ENCODE peak calls at places on chromosomes 3 and 15, in four cellular contexts. E, J, M and I are unnamed samples.
A peak's percentile ranks its signal among the peaks of the same experiment; 100 is the strongest.

GRCh38 chr15:96353378-96353930 is 23.0 kb downstream of the NR2F2 start:
- DNase-seq in E (no peak), J (no peak), M (peak; percentile 27), I (no peak)

GRCh38 chr3:45976191-45977091 is 19.2 kb downstream of the FYCO1 start:
- DNase-seq in E (no peak), J (no peak), M (no peak), I (no peak)

GRCh38 chr15:80095511-80095910 is 36.0 kb downstream of the ZFAND6 start:
- DNase-seq in E (no peak), J (no peak), M (no peak), I (no peak)

GRCh38 chr3:106206613-106207012 is 337.8 kb upstream of the CBLB start:
- DNase-seq in E (no peak), J (no peak), M (no peak), I (no peak)

GRCh38 chr15:60649845-60650548 is 171.1 kb upstream of the ICE2 start:
- DNase-seq in E (peak; percentile 71), J (no peak), M (no peak), I (peak; percentile 17)

GRCh38 chr15:51600114-51600513 is 22.5 kb downstream of the DMXL2 start:
- DNase-seq in E (no peak), J (peak; percentile 44), M (no peak), I (no peak)

GRCh38 chr15:91908401-91908800 is 54.9 kb downstream of the SLCO3A1 start:
- DNase-seq in E (no peak), J (no peak), M (no peak), I (peak; percentile 10)

GRCh38 chr3:69079269-69080159 is 651 bp downstream of the UBA3 start:
- DNase-seq in E (peak; percentile 44), J (peak; percentile 34), M (peak; percentile 33), I (peak; percentile 22)

GRCh38 chr3:50503504-50503903 is at the start of gene CACNA2D2:
- DNase-seq in E (peak; percentile 73), J (peak; percentile 40), M (peak; percentile 71), I (no peak)

GRCh38 chr3:18648868-18649450 is 223.8 kb upstream of the SATB1 start:
- DNase-seq in E (no peak), J (no peak), M (no peak), I (no peak)

GRCh38 chr15:83057660-83058376 is 9.2 kb downstream of the BTBD1 start:
- DNase-seq in E (no peak), J (no peak), M (no peak), I (no peak)

GRCh38 chr3:195258449-195259145 is 12.4 kb downstream of the XXYLT1 start:
- DNase-seq in E (no peak), J (no peak), M (no peak), I (peak; percentile 16)

DNA sequence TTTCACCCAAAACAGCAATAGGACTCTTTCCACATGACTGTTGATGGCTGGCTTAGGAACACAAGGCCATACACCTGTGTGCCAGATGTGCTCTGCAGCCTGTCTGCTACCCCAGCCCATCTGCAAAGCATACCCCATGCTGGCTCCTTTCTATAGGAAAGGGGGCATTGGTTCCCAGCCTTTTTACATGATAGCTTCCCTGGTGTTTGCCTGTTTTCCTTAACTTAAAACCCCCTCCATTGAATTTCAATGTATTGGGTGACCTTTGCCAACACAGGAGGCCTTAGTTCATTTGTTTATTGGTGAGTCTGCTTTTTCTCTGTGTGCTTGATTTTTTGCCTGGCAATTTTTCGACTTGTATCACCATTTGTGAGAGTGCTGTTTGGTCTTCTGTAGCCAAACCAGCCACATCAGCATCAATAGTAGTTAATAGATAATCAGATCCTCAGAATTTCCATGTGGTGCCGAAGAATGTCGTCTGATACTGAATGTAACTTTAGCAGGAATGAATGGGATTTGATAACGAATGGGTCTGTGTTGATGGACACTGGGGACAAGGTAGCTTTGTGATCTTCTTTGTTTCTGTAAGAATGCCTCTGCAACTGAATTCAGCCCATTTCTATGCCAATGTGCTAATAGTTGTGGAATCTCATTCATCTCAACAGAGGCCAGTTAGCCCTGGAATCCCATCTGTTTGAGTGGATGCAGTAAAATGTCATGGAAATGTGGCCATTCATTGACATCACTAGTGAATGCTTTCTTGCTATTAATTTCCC is 272.2 kb upstream of the RARB start:
- DNase-seq in E (peak; percentile 93), J (no peak), M (peak; percentile 86), I (peak; percentile 45)
- H2BK5ac ChIP-seq in E (no peak overlapping the region), J (peak overlapping the region; percentile 81), M (peak overlapping the region; percentile 55), I (peak overlapping the region; percentile 35)

GRCh38 chr15:84685304-84685703 is 27.3 kb upstream of the NMB start:
- DNase-seq in E (no peak), J (peak; percentile 44), M (no peak), I (peak; percentile 91)
- H3K4me2 ChIP-seq in E (no peak overlapping the region), J (no peak overlapping the region), M (no peak overlapping the region), I (no peak overlapping the region)

DNA sequence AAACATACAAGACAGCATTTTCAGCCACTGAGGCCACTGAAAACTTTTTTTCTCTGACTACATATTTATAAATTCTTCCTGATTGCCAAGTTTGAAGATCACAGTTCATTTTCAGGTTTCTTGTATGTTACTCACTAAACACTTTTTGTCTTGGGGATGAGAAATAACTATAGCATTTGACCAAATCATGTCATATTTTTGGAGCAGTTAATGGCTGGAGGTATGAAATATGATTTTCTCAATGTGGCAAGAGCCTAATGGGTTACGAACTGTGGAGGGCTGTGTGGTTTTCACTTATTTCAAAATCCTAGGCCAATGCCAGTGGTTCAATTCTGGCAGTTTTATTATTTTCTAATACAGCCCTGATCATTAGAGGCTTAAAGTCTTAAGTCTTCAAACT is 64.4 kb downstream of the USP13 start:
- DNase-seq in E (no peak), J (no peak), M (no peak), I (no peak)
- H2BK5ac ChIP-seq in E (no peak overlapping the region), J (no peak overlapping the region), M (no peak overlapping the region), I (peak overlapping the region; percentile 10)

GRCh38 chr15:74259324-74259712 is 23.2 kb downstream of the CCDC33 start:
- DNase-seq in E (no peak), J (no peak), M (no peak), I (no peak)
- H3K4me2 ChIP-seq in E (no peak overlapping the region), J (no peak overlapping the region), M (no peak overlapping the region), I (no peak overlapping the region)

GRCh38 chr3:184631339-184631965 is 69.9 kb downstream of the EPHB3 start:
- DNase-seq in E (no peak), J (peak; percentile 77), M (no peak), I (no peak)
- H2BK5ac ChIP-seq in E (no peak overlapping the region), J (no peak overlapping the region), M (no peak overlapping the region), I (no peak overlapping the region)

GRCh38 chr3:136752327-136753111 is at the start of gene STAG1:
- DNase-seq in E (peak; percentile 99), J (peak; percentile 100), M (peak; percentile 98), I (peak; percentile 97)

GRCh38 chr3:136751259-136752045 is 726 bp downstream of the STAG1 start:
- DNase-seq in E (peak; percentile 92), J (peak; percentile 64), M (peak; percentile 76), I (peak; percentile 90)

GRCh38 chr3:136750922-136751258 is 1.3 kb downstream of the STAG1 start:
- DNase-seq in E (no peak), J (peak; percentile 59), M (no peak), I (no peak)

GRCh38 chr3:136753112-136753939 is 1.1 kb upstream of the STAG1 start:
- DNase-seq in E (no peak), J (peak; percentile 48), M (no peak), I (no peak)

DNA sequence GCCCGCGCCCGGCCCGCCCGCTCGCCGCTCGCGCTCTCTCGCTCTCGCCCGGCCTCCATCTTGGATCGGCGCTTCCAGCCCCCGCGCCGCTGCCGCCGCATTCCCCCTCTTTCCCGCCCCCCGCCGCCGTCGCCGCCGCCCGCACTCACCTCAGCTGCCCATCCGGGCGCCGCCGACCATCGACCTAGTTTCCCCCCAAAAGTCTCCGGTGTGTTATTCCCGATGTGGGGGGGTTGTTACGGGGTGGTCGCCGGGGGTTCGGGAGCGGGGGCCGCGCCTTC is 192 bp downstream of the STAG1 start:
- DNase-seq in E (no peak), J (peak; percentile 67), M (no peak), I (no peak)
- H3K4me2 ChIP-seq in E (no peak overlapping the region), J (peak overlapping the region; percentile 87), M (no peak overlapping the region), I (no peak overlapping the region)

GRCh38 chr3:28301607-28302158 is 46.8 kb upstream of the ZCWPW2 start:
- DNase-seq in E (no peak), J (no peak), M (no peak), I (no peak)

GRCh38 chr3:28300345-28300962 is 48.1 kb upstream of the ZCWPW2 start:
- DNase-seq in E (no peak), J (no peak), M (no peak), I (no peak)

GRCh38 chr3:28294667-28295413 is 53.4 kb downstream of the CMC1 start:
- DNase-seq in E (no peak), J (no peak), M (no peak), I (peak; percentile 13)

GRCh38 chr3:28295819-28296364 is 52.6 kb upstream of the ZCWPW2 start:
- DNase-seq in E (no peak), J (no peak), M (no peak), I (peak; percentile 10)

GRCh38 chr3:28299705-28300104 is 48.8 kb upstream of the ZCWPW2 start:
- DNase-seq in E (no peak), J (no peak), M (no peak), I (no peak)
- H2BK5ac ChIP-seq in E (no peak overlapping the region), J (no peak overlapping the region), M (no peak overlapping the region), I (no peak overlapping the region)

GRCh38 chr15:56772868-56773639 is 39.7 kb upstream of the ZNF280D start:
- DNase-seq in E (peak; percentile 12), J (peak; percentile 7), M (no peak), I (peak; percentile 72)
- H3K4me2 ChIP-seq in E (no peak overlapping the region), J (no peak overlapping the region), M (peak overlapping the region; percentile 6), I (no peak overlapping the region)